ENCODE peak calls at places on chromosomes 2 and 18, in five cellular contexts. One of them, this sample, is unnamed.

GRCh38 chr2:136010126-136010525 is 24.7 kb upstream of the DARS1 start:
- DNase-seq in mesendoderm: no peak
- DNase-seq in SK-N-DZ: no peak
- DNase-seq in A549: no peak
- DNase-seq in right lobe of liver: no peak
- DNase-seq in this sample: no peak

GRCh38 chr2:232315049-232315922 is 63.3 kb upstream of the ALPP start:
- DNase-seq in mesendoderm: peak; percentile 29
- DNase-seq in SK-N-DZ: no peak
- DNase-seq in A549: no peak
- DNase-seq in right lobe of liver: peak; percentile 65
- DNase-seq in this sample: no peak

GRCh38 chr18:29321561-29321960 is 1144.6 kb upstream of the CDH2 start:
- DNase-seq in mesendoderm: no peak
- DNase-seq in SK-N-DZ: no peak
- DNase-seq in A549: no peak
- DNase-seq in right lobe of liver: no peak
- DNase-seq in this sample: no peak

GRCh38 chr18:69490072-69490471 is 89.4 kb downstream of the DOK6 start:
- DNase-seq in mesendoderm: no peak
- DNase-seq in SK-N-DZ: no peak
- DNase-seq in A549: no peak
- DNase-seq in right lobe of liver: no peak
- DNase-seq in this sample: no peak

GRCh38 chr2:216083464-216084279 is 2.0 kb downstream of the TMEM169 start:
- DNase-seq in mesendoderm: peak; percentile 68
- DNase-seq in SK-N-DZ: peak; percentile 86
- DNase-seq in A549: no peak
- DNase-seq in right lobe of liver: no peak
- DNase-seq in this sample: peak; percentile 8

GRCh38 chr2:141923657-141924056 is 207.2 kb downstream of the LRP1B start:
- DNase-seq in mesendoderm: no peak
- DNase-seq in SK-N-DZ: peak; percentile 1
- DNase-seq in A549: no peak
- DNase-seq in right lobe of liver: no peak
- DNase-seq in this sample: no peak

GRCh38 chr2:12318427-12319057 is 398.2 kb upstream of the TRIB2 start:
- DNase-seq in mesendoderm: no peak
- DNase-seq in SK-N-DZ: no peak
- DNase-seq in A549: no peak
- DNase-seq in right lobe of liver: no peak
- DNase-seq in this sample: peak; percentile 93

GRCh38 chr2:58186501-58186900 is 54.6 kb downstream of the FANCL start:
- DNase-seq in mesendoderm: peak; percentile 29
- DNase-seq in SK-N-DZ: no peak
- DNase-seq in A549: no peak
- DNase-seq in right lobe of liver: no peak
- DNase-seq in this sample: no peak

GRCh38 chr2:206597716-206598218 is 44.5 kb upstream of the FAM237A start:
- DNase-seq in mesendoderm: no peak
- DNase-seq in SK-N-DZ: no peak
- DNase-seq in A549: no peak
- DNase-seq in right lobe of liver: no peak
- DNase-seq in this sample: no peak

GRCh38 chr2:214104219-214104618 is 306.6 kb upstream of the VWC2L start:
- DNase-seq in mesendoderm: no peak
- DNase-seq in SK-N-DZ: no peak
- DNase-seq in A549: peak; percentile 2
- DNase-seq in right lobe of liver: no peak
- DNase-seq in this sample: no peak

GRCh38 chr2:216601632-216602409 is 31.4 kb upstream of the IGFBP2 start:
- DNase-seq in mesendoderm: no peak
- DNase-seq in SK-N-DZ: no peak
- DNase-seq in A549: no peak
- DNase-seq in right lobe of liver: no peak
- DNase-seq in this sample: no peak

GRCh38 chr18:14945286-14945685 is 197.3 kb downstream of the ANKRD30B start:
- DNase-seq in mesendoderm: no peak
- DNase-seq in SK-N-DZ: no peak
- DNase-seq in A549: no peak
- DNase-seq in right lobe of liver: no peak
- DNase-seq in this sample: no peak

GRCh38 chr2:177239053-177239452 is 25.5 kb downstream of the NFE2L2 start:
- DNase-seq in mesendoderm: no peak
- DNase-seq in SK-N-DZ: no peak
- DNase-seq in A549: no peak
- DNase-seq in right lobe of liver: no peak
- DNase-seq in this sample: no peak

This sample was measured in PC-9.